ENCODE peak calls at places on chromosomes 13 and 19, in five cellular contexts. Y, B, L, D and J are unnamed samples.
A peak's percentile ranks its signal among the peaks of the same experiment; 100 is the strongest.

GRCh38 chr19:3293560-3293959 is 69.1 kb downstream of the CELF5 start:
- DNase-seq in Y (peak; percentile 30), B (no peak), L (no peak), D (no peak), J (no peak)

GRCh38 chr19:40724315-40724714 is 7.4 kb downstream of the ITPKC start:
- DNase-seq in Y (no peak), B (no peak), L (no peak), D (no peak), J (no peak)

GRCh38 chr19:14550201-14550754 is 20.9 kb downstream of the TECR start:
- DNase-seq in Y (no peak), B (no peak), L (no peak), D (peak; percentile 57), J (peak; percentile 96)

GRCh38 chr13:90701264-90701663 is 646.2 kb upstream of the MIR17HG start:
- DNase-seq in Y (no peak), B (no peak), L (no peak), D (no peak), J (no peak)

GRCh38 chr19:38736036-38736412 is 8.2 kb downstream of the CAPN12 start:
- DNase-seq in Y (peak; percentile 77), B (no peak), L (no peak), D (peak; percentile 71), J (no peak)

GRCh38 chr19:2557093-2557440 is 81.1 kb downstream of the GADD45B start:
- DNase-seq in Y (no peak), B (no peak), L (no peak), D (no peak), J (no peak)

GRCh38 chr13:30153871-30154426 is 153.4 kb downstream of the KATNAL1 start:
- DNase-seq in Y (no peak), B (no peak), L (no peak), D (no peak), J (peak; percentile 22)

GRCh38 chr19:44753932-44754742 is 5.6 kb downstream of the BCL3 start:
- DNase-seq in Y (peak; percentile 72), B (no peak), L (no peak), D (peak; percentile 94), J (peak; percentile 74)

GRCh38 chr19:37218592-37218935 is 550 bp downstream of the ZNF383 start:
- DNase-seq in Y (peak; percentile 14), B (peak; percentile 5), L (no peak), D (no peak), J (no peak)

GRCh38 chr19:17829855-17830566 is 8.7 kb upstream of the INSL3 start:
- DNase-seq in Y (peak; percentile 96), B (no peak), L (peak; percentile 72), D (peak; percentile 88), J (peak; percentile 90)

GRCh38 chr19:21751379-21751778 is 16.0 kb downstream of the ZNF100 start:
- DNase-seq in Y (no peak), B (no peak), L (no peak), D (no peak), J (no peak)

GRCh38 chr13:102721800-102722231 is 27.0 kb upstream of the METTL21C start:
- DNase-seq in Y (no peak), B (no peak), L (no peak), D (no peak), J (no peak)

GRCh38 chr19:11540642-11541041 is 2.0 kb downstream of the CNN1 start:
- DNase-seq in Y (no peak), B (no peak), L (no peak), D (no peak), J (no peak)

GRCh38 chr19:55493052-55493649 is 4.9 kb downstream of the SSC5D start:
- DNase-seq in Y (no peak), B (no peak), L (no peak), D (no peak), J (no peak)
- TF ChIP-seq JUND in Y (no peak), B (no peak), L (no peak), D (no peak), J (no peak)

GRCh38 chr19:29881386-29881785 is 60.7 kb upstream of the URI1 start:
- DNase-seq in Y (no peak), B (no peak), L (no peak), D (no peak), J (no peak)
- TF ChIP-seq JUND in Y (no peak), B (no peak), L (no peak), D (peak; percentile 27), J (no peak)

DNA sequence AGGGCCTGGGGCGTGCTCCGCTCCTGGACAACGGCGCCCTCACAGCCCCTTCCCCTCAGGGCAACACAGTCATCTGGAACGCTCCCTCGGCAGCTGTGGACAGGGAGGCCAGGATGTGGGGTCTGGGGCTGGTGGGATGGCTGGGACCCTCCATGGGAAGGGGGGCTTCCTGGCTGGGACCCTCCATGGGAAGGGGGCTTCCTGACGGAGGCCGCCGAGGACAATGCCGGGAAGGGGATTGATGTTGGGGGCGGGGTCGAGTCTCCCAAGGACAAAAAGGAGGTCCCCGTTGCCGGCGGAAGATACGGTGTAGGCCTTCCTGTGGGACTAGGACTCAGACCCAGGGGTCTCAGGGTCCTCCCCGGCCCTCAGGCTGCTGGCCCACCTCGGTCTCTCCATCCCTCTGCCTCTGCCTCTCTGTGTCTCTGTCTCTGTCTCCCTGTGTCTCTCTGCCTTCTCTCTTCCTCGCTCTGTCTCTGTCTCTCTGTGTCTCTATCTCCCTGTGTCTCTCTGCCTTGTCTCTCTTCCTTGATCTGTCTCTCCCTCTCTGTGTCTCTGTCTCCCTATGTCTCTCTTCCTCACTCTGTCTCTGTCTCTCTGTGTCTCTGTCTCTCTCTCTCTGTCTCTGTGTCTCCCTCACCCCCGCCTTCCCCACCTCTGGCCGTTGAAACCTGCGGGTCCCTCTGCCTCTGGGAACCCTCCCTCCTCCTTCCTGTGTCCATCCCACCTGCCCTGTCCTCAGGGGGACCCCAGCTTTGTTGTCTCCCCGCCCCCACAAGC is 2.7 kb upstream of the MADCAM1 start:
- DNase-seq in Y (no peak), B (no peak), L (no peak), D (no peak), J (no peak)
- TF ChIP-seq JUND in Y (no peak), B (no peak), L (no peak), D (no peak), J (no peak)

DNA sequence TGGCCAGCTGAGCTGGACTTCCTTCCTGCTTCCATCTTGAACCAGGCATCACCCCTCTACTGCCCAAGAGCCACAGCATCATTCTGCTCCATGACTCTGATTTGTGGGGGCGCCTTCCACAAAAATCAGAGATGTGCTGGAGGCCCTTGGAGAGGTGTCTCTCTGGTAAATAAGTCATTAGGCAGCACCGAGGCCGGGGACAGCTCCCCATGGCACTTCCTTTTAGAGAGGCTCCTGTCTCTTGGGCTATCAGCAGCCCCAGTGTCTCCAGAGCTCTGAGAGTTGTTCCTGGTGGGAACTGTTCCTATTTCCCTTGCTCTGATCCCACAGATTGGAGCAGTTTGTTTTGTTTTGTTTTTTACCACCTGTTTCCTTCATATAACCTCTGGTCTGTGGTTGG is 19.9 kb downstream of the NWD1 start:
- DNase-seq in Y (no peak), B (no peak), L (no peak), D (no peak), J (no peak)
- TF ChIP-seq JUND in Y (no peak), B (no peak), L (no peak), D (no peak), J (no peak)

GRCh38 chr13:109401891-109402290 is 384.5 kb downstream of the IRS2 start:
- DNase-seq in Y (no peak), B (no peak), L (no peak), D (no peak), J (no peak)
- TF ChIP-seq JUND in Y (no peak), B (no peak), L (no peak), D (no peak), J (no peak)

GRCh38 chr13:96984061-96984508 is 10.2 kb downstream of the OXGR1 start:
- DNase-seq in Y (peak; percentile 57), B (peak; percentile 9), L (no peak), D (no peak), J (peak; percentile 92)

GRCh38 chr13:96988441-96988840 is 5.8 kb downstream of the OXGR1 start:
- DNase-seq in Y (peak; percentile 33), B (no peak), L (no peak), D (no peak), J (no peak)

DNA sequence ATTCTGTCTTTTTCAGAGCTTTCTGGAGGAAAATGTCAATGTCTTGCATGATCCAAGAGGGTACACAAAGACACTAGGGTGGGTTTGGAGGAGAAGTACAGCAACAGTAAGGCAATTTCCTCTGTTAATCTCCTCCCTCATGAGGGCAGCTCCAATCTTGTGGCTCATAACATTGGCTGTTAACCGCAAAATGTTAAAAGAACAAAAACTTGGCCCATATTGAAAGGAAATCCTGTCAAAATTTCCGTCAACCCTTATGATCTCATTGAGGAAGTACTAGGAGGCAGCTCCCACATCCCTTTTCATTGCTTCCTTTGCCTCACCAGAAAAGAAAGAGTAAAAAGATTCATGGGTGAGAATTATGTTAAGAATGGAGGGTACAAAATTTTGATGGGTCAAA is 11.6 kb downstream of the OXGR1 start:
- DNase-seq in Y (no peak), B (no peak), L (no peak), D (no peak), J (no peak)
- TF ChIP-seq JUND in Y (no peak), B (no peak), L (no peak), D (no peak), J (no peak)

GRCh38 chr13:75985132-75985531 is 349.0 kb downstream of the LMO7 start:
- DNase-seq in Y (no peak), B (no peak), L (no peak), D (peak; percentile 37), J (no peak)
- TF ChIP-seq JUND in Y (no peak), B (no peak), L (no peak), D (peak; percentile 16), J (no peak)

GRCh38 chr13:19845758-19846157 is 17.7 kb downstream of the ZMYM5 start:
- DNase-seq in Y (peak; percentile 32), B (no peak), L (peak; percentile 77), D (peak; percentile 32), J (no peak)
- TF ChIP-seq JUND in Y (peak; percentile 84), B (no peak), L (peak; percentile 48), D (peak; percentile 80), J (no peak)

DNA sequence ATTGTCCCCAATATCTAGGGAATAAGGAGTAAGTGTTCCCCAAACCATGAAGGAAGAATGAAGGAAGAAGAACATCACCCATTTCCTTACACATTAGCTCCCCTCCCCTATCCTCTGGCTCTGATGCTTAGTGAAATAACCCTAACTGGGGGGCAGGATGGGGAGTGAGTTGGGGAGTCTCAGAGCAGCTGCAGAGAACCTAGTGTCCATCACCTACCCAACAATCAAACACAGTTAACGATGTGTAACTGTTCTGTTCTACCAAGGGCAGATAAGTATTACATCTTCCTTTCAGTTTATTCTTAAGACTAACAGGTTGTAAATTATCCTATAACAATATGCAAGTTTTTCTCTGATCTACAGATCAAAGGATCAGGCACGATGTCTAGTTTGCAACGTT is 12.8 kb downstream of the ELF1 start:
- DNase-seq in Y (no peak), B (no peak), L (no peak), D (no peak), J (no peak)
- TF ChIP-seq JUND in Y (no peak), B (no peak), L (no peak), D (no peak), J (no peak)

DNA sequence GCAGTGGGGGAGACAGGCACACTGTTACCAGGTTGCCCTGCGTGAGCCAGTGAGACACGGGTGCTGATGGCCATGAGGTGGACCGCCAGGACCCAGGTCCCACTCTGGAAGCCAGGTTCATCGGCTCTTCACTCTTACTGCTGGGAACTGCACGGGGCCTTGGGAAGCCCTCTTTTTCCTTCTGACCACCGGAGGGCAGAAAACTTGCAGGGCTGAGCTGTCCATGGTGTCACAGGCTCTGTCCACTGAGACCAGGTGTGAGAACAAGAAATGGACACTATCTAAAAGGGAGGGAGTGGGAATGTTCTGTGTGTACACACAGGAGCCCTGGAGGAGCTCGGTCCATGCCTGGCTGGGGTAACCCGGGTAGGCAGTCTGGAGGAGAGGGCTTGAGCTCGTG is 93.4 kb downstream of the UQCRFS1 start:
- DNase-seq in Y (peak; percentile 17), B (no peak), L (no peak), D (no peak), J (peak; percentile 15)
- TF ChIP-seq JUND in Y (no peak), B (no peak), L (no peak), D (no peak), J (no peak)